ENCODE peak calls at places on chromosomes 1 and 21, in six cellular contexts. One of them, this sample, is unnamed.
A peak's percentile ranks its signal among the peaks of the same experiment; 100 is the strongest.

GRCh38 chr1:77030401-77031100 is 163.3 kb downstream of the ST6GALNAC5 start:
- DNase-seq in prostate gland: no peak
- DNase-seq in fibroblast of lung: peak; percentile 19
- DNase-seq in CD8-positive, alpha-beta T cell: no peak
- DNase-seq in pancreas: no peak
- DNase-seq in keratinocyte: no peak
- DNase-seq in this sample: no peak

GRCh38 chr1:171295821-171296220 is 18.2 kb upstream of the FMO4 start:
- DNase-seq in prostate gland: no peak
- DNase-seq in fibroblast of lung: no peak
- DNase-seq in CD8-positive, alpha-beta T cell: no peak
- DNase-seq in pancreas: no peak
- DNase-seq in keratinocyte: no peak
- DNase-seq in this sample: no peak

GRCh38 chr1:42173961-42174715 is 9.6 kb upstream of the GUCA2A start:
- DNase-seq in prostate gland: peak; percentile 97
- DNase-seq in fibroblast of lung: peak; percentile 20
- DNase-seq in CD8-positive, alpha-beta T cell: no peak
- DNase-seq in pancreas: no peak
- DNase-seq in keratinocyte: no peak
- DNase-seq in this sample: no peak

GRCh38 chr1:234331511-234331910 is 41.7 kb upstream of the COA6 start:
- DNase-seq in prostate gland: no peak
- DNase-seq in fibroblast of lung: no peak
- DNase-seq in CD8-positive, alpha-beta T cell: no peak
- DNase-seq in pancreas: no peak
- DNase-seq in keratinocyte: no peak
- DNase-seq in this sample: no peak

GRCh38 chr1:155944396-155944728 is 2.9 kb downstream of the RXFP4 start:
- DNase-seq in prostate gland: no peak
- DNase-seq in fibroblast of lung: no peak
- DNase-seq in CD8-positive, alpha-beta T cell: no peak
- DNase-seq in pancreas: no peak
- DNase-seq in keratinocyte: no peak
- DNase-seq in this sample: no peak

GRCh38 chr1:151711044-151711800 is 5.4 kb downstream of the CELF3 start:
- DNase-seq in prostate gland: no peak
- DNase-seq in fibroblast of lung: no peak
- DNase-seq in CD8-positive, alpha-beta T cell: no peak
- DNase-seq in pancreas: no peak
- DNase-seq in keratinocyte: no peak
- DNase-seq in this sample: no peak

GRCh38 chr1:233113009-233113712 is 162.8 kb downstream of the NTPCR start:
- DNase-seq in prostate gland: peak; percentile 26
- DNase-seq in fibroblast of lung: peak; percentile 100
- DNase-seq in CD8-positive, alpha-beta T cell: no peak
- DNase-seq in pancreas: no peak
- DNase-seq in keratinocyte: peak; percentile 97
- DNase-seq in this sample: peak; percentile 32

GRCh38 chr1:154334647-154335350 is 9.5 kb downstream of the ATP8B2 start:
- DNase-seq in prostate gland: peak; percentile 84
- DNase-seq in fibroblast of lung: peak; percentile 70
- DNase-seq in CD8-positive, alpha-beta T cell: peak; percentile 89
- DNase-seq in pancreas: peak; percentile 82
- DNase-seq in keratinocyte: no peak
- DNase-seq in this sample: peak; percentile 92

GRCh38 chr1:31772669-31773248 is 8.6 kb upstream of the ADGRB2 start:
- DNase-seq in prostate gland: no peak
- DNase-seq in fibroblast of lung: no peak
- DNase-seq in CD8-positive, alpha-beta T cell: no peak
- DNase-seq in pancreas: no peak
- DNase-seq in keratinocyte: no peak
- DNase-seq in this sample: no peak

GRCh38 chr1:84402060-84402459 is 3.8 kb downstream of the DNASE2B start:
- DNase-seq in prostate gland: no peak
- DNase-seq in fibroblast of lung: peak; percentile 53
- DNase-seq in CD8-positive, alpha-beta T cell: no peak
- DNase-seq in pancreas: no peak
- DNase-seq in keratinocyte: peak; percentile 30
- DNase-seq in this sample: no peak

GRCh38 chr1:94743866-94744265 is 76.3 kb upstream of the SLC44A3 start:
- DNase-seq in prostate gland: peak; percentile 85
- DNase-seq in fibroblast of lung: peak; percentile 16
- DNase-seq in CD8-positive, alpha-beta T cell: no peak
- DNase-seq in pancreas: no peak
- DNase-seq in keratinocyte: no peak
- DNase-seq in this sample: peak; percentile 27

GRCh38 chr1:233714631-233715217 is 100.8 kb downstream of the KCNK1 start:
- DNase-seq in prostate gland: no peak
- DNase-seq in fibroblast of lung: no peak
- DNase-seq in CD8-positive, alpha-beta T cell: no peak
- DNase-seq in pancreas: no peak
- DNase-seq in keratinocyte: no peak
- DNase-seq in this sample: no peak

GRCh38 chr1:57086141-57086540 is 120.3 kb upstream of the C8B start:
- DNase-seq in prostate gland: no peak
- DNase-seq in fibroblast of lung: no peak
- DNase-seq in CD8-positive, alpha-beta T cell: no peak
- DNase-seq in pancreas: no peak
- DNase-seq in keratinocyte: no peak
- DNase-seq in this sample: no peak

GRCh38 chr1:61447339-61448016 is 277.5 kb downstream of the TM2D1 start:
- DNase-seq in prostate gland: no peak
- DNase-seq in fibroblast of lung: no peak
- DNase-seq in CD8-positive, alpha-beta T cell: no peak
- DNase-seq in pancreas: no peak
- DNase-seq in keratinocyte: no peak
- DNase-seq in this sample: no peak

GRCh38 chr21:42799948-42800347 is 79.4 kb downstream of the WDR4 start:
- DNase-seq in prostate gland: no peak
- DNase-seq in fibroblast of lung: no peak
- DNase-seq in CD8-positive, alpha-beta T cell: no peak
- DNase-seq in pancreas: no peak
- DNase-seq in keratinocyte: no peak
- DNase-seq in this sample: no peak

GRCh38 chr1:9816199-9816598 is 7.6 kb downstream of the CLSTN1 start:
- DNase-seq in prostate gland: no peak
- DNase-seq in fibroblast of lung: no peak
- DNase-seq in CD8-positive, alpha-beta T cell: no peak
- DNase-seq in pancreas: no peak
- DNase-seq in keratinocyte: no peak
- DNase-seq in this sample: no peak

GRCh38 chr1:99587008-99587407 is 58.9 kb upstream of the PALMD start:
- DNase-seq in prostate gland: no peak
- DNase-seq in fibroblast of lung: no peak
- DNase-seq in CD8-positive, alpha-beta T cell: no peak
- DNase-seq in pancreas: no peak
- DNase-seq in keratinocyte: no peak
- DNase-seq in this sample: no peak

GRCh38 chr1:199857103-199857502 is 170.4 kb upstream of the NR5A2 start:
- DNase-seq in prostate gland: no peak
- DNase-seq in fibroblast of lung: peak; percentile 16
- DNase-seq in CD8-positive, alpha-beta T cell: no peak
- DNase-seq in pancreas: no peak
- DNase-seq in keratinocyte: no peak
- DNase-seq in this sample: no peak

GRCh38 chr1:157119008-157119407 is 19.2 kb downstream of the ETV3 start:
- DNase-seq in prostate gland: no peak
- DNase-seq in fibroblast of lung: no peak
- DNase-seq in CD8-positive, alpha-beta T cell: no peak
- DNase-seq in pancreas: no peak
- DNase-seq in keratinocyte: no peak
- DNase-seq in this sample: no peak

GRCh38 chr1:157119448-157119847 is 18.7 kb downstream of the ETV3 start:
- DNase-seq in prostate gland: peak; percentile 22
- DNase-seq in fibroblast of lung: no peak
- DNase-seq in CD8-positive, alpha-beta T cell: no peak
- DNase-seq in pancreas: no peak
- DNase-seq in keratinocyte: no peak
- DNase-seq in this sample: no peak

DNA sequence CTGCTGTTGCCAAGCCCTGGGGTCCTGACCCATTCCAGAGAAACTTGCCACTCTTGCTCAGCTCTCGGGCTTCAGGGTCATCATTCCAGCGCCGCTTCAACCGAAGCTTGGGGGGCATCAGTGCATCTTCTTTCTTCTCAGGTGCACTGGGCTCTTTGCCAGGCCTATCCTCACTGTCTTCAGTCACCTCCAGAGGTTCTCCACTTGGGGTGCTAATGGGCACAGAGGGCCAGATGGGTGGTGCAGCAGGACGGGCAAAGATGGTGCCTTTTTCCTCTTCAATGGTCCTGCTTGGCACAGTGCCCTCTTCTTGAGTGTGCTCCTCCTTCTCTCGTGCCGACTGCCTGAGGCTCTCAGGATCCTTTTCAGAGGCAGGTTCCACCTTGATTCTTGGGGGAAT is 13.3 kb downstream of the ETV3 start:
- DNase-seq in prostate gland: no peak
- DNase-seq in fibroblast of lung: no peak
- DNase-seq in CD8-positive, alpha-beta T cell: no peak
- DNase-seq in pancreas: no peak
- DNase-seq in keratinocyte: no peak
- DNase-seq in this sample: no peak
- TF ChIP-seq CTCF in prostate gland: no peak
- TF ChIP-seq CTCF in fibroblast of lung: no peak
- TF ChIP-seq CTCF in CD8-positive, alpha-beta T cell: no peak
- TF ChIP-seq CTCF in pancreas: no peak
- TF ChIP-seq CTCF in keratinocyte: peak; percentile 39
- TF ChIP-seq CTCF in this sample: no peak

DNA sequence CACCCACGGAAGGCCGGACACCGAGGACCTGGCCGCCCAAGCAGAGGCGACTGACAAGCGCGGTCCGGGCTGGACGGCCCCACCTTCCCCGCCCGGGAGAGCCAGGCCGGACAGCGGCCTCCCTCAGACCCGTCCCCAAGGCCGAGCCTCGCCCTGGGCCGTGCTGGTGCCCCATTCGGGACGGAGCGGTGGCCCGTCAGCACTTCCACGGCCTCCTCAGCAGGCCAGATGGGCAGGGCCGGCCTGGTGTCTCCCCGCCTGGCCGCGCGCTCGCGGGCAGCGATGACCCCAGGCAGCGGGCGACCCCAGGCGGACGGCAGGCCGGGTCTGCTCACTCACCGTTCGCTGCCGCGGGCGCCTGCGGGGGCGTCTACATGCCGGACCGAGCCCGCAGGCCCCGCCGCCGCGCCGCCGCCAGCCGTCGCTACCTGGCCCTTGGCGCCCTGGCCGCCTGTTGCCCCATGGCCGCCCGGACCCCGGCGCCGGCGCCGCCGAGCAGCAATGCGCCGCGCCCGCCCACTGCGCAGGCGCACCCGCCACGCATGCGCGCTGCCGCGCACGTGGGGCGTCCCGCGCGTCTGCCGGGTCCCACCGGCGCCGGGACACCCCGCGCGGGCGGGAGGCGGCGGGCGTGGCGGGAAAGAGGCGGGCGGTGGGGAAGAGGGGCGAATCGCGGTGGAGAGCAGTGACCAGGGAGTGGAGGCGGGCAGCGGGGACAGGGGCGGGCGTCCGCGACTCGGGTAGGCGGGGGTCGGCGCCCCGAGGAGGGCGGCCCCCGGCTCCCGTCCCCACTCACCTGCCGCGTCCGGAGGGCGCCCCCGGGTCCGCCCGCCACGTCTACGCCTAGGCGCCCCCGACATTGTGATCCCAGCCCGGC is at the start of gene NADK:
- DNase-seq in prostate gland: peak; percentile 37
- DNase-seq in fibroblast of lung: peak; percentile 32
- DNase-seq in CD8-positive, alpha-beta T cell: peak; percentile 58
- DNase-seq in pancreas: peak; percentile 80
- DNase-seq in keratinocyte: no peak
- DNase-seq in this sample: peak; percentile 64
- H3K4me1 ChIP-seq in prostate gland: peaks cover 18% of the 10 kb centered on the region
- H3K4me1 ChIP-seq in fibroblast of lung: peaks cover 19% of the 10 kb centered on the region
- H3K4me1 ChIP-seq in CD8-positive, alpha-beta T cell: peaks cover 67% of the 10 kb centered on the region
- H3K4me1 ChIP-seq in pancreas: peaks cover 56% of the 10 kb centered on the region
- H3K4me1 ChIP-seq in keratinocyte: peaks cover 40% of the 10 kb centered on the region
- H3K4me1 ChIP-seq in this sample: peaks cover 74% of the 10 kb centered on the region

DNA sequence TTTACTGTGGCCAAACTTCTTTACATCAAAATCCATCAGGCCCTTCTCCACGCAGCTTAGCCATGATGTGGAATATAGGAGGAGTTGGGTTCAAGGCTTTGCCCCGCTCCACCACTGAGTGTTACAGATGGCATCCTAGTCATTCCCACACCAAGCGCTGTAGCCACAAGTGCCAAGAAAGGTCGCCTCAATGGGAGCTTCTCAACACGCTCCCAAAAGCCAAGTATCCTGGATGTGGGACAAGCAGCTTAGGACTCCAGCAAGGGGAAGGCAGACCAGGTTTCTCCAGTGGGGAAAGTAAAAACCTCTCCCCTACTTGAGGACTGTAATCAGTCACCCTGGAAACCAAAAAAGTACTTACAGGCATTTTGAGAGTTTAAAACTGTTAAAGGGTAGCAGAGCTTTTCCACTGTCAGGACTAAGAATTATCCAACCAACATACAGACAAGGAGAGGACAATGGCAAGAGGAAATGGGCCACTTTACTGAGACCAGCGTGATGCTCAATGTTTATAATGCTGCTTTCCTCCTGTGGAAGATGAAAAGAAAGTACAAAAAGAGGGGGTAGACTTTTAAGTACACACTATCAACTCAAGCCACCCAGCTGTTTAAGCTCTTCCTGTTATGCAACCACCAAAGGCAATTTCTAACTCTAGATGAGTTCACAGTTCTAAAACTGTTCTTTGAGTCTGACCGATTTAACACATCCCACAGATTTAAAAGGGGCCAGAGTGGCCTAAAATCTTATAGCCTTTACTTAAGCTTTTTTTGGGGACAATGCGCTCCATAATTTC is 120.7 kb upstream of the KRTAP19-8 start:
- DNase-seq in prostate gland: no peak
- DNase-seq in fibroblast of lung: no peak
- DNase-seq in CD8-positive, alpha-beta T cell: no peak
- DNase-seq in pancreas: no peak
- DNase-seq in keratinocyte: no peak
- DNase-seq in this sample: no peak
- H3K4me3 ChIP-seq in prostate gland: no peak overlapping the region
- H3K4me3 ChIP-seq in fibroblast of lung: no peak overlapping the region
- H3K4me3 ChIP-seq in CD8-positive, alpha-beta T cell: peak overlapping the region; percentile 8
- H3K4me3 ChIP-seq in pancreas: no peak overlapping the region
- H3K4me3 ChIP-seq in keratinocyte: no peak overlapping the region
- H3K4me3 ChIP-seq in this sample: no peak overlapping the region

DNA sequence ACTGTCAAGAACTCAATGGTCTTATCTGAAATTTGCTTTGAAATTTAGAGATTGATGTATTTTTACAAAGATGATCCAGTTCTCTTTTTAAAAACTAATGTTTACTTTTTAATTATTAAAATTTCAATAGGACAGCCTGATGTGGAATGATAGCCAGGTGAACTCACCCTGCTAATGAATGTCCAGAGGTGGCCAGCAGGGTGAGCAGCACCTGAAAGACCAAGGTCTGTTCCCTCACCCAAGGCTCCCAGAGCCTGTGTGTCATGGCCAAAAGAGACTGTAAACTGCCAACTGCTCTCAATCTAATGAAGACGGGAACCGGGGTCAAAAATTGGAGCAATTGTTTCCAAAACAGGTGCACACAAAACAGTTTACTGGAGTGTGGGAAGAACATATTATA is 340.4 kb downstream of the DISC1 start:
- DNase-seq in prostate gland: no peak
- DNase-seq in fibroblast of lung: no peak
- DNase-seq in CD8-positive, alpha-beta T cell: no peak
- DNase-seq in pancreas: no peak
- DNase-seq in keratinocyte: no peak
- DNase-seq in this sample: no peak
- TF ChIP-seq CTCF in prostate gland: no peak
- TF ChIP-seq CTCF in fibroblast of lung: no peak
- TF ChIP-seq CTCF in CD8-positive, alpha-beta T cell: no peak
- TF ChIP-seq CTCF in pancreas: no peak
- TF ChIP-seq CTCF in keratinocyte: no peak
- TF ChIP-seq CTCF in this sample: no peak

GRCh38 chr1:26701995-26702679 is 6.3 kb downstream of the ARID1A start:
- DNase-seq in prostate gland: peak; percentile 74
- DNase-seq in fibroblast of lung: no peak
- DNase-seq in CD8-positive, alpha-beta T cell: no peak
- DNase-seq in pancreas: no peak
- DNase-seq in keratinocyte: no peak
- DNase-seq in this sample: no peak
- H3K4me1 ChIP-seq in prostate gland: peaks cover 64% of the 10 kb centered on the region
- H3K4me1 ChIP-seq in fibroblast of lung: peaks cover 32% of the 10 kb centered on the region
- H3K4me1 ChIP-seq in CD8-positive, alpha-beta T cell: peaks cover 82% of the 10 kb centered on the region
- H3K4me1 ChIP-seq in pancreas: peaks cover 88% of the 10 kb centered on the region
- H3K4me1 ChIP-seq in keratinocyte: peaks cover 63% of the 10 kb centered on the region
- H3K4me1 ChIP-seq in this sample: peaks cover 62% of the 10 kb centered on the region

This sample was measured in testis.